ENCODE peak calls at places on chromosomes 5 and 9, in seven cellular contexts. One of them, this sample, is unnamed.
A peak's percentile ranks its signal among the peaks of the same experiment; 100 is the strongest.

GRCh38 chr5:29170609-29171008 is 2022.9 kb upstream of the CDH6 start:
- DNase-seq in NCI-H2171 treated with DMSO at 0.1 percent for 48 hours: no peak
- DNase-seq in astrocyte of the spinal cord: no peak
- DNase-seq in frontal cortex: no peak
- DNase-seq in lung microvascular endothelial cell: no peak
- DNase-seq in glutamatergic neuron: no peak
- DNase-seq in endothelial cell: no peak
- DNase-seq in this sample: no peak

GRCh38 chr5:125295405-125295872 is 549.0 kb upstream of the ZNF608 start:
- DNase-seq in NCI-H2171 treated with DMSO at 0.1 percent for 48 hours: peak; percentile 1
- DNase-seq in astrocyte of the spinal cord: peak; percentile 62
- DNase-seq in frontal cortex: no peak
- DNase-seq in lung microvascular endothelial cell: peak; percentile 53
- DNase-seq in glutamatergic neuron: no peak
- DNase-seq in endothelial cell: no peak
- DNase-seq in this sample: no peak

GRCh38 chr9:130176760-130177159 is 4.6 kb downstream of the NCS1 start:
- DNase-seq in NCI-H2171 treated with DMSO at 0.1 percent for 48 hours: no peak
- DNase-seq in astrocyte of the spinal cord: no peak
- DNase-seq in frontal cortex: no peak
- DNase-seq in lung microvascular endothelial cell: no peak
- DNase-seq in glutamatergic neuron: no peak
- DNase-seq in endothelial cell: no peak
- DNase-seq in this sample: no peak

GRCh38 chr5:67246546-67246945 is 49.9 kb upstream of the CD180 start:
- DNase-seq in NCI-H2171 treated with DMSO at 0.1 percent for 48 hours: no peak
- DNase-seq in astrocyte of the spinal cord: no peak
- DNase-seq in frontal cortex: no peak
- DNase-seq in lung microvascular endothelial cell: no peak
- DNase-seq in glutamatergic neuron: no peak
- DNase-seq in endothelial cell: no peak
- DNase-seq in this sample: no peak

GRCh38 chr9:78273761-78274160 is 23.2 kb upstream of the PSAT1 start:
- DNase-seq in NCI-H2171 treated with DMSO at 0.1 percent for 48 hours: no peak
- DNase-seq in astrocyte of the spinal cord: no peak
- DNase-seq in frontal cortex: no peak
- DNase-seq in lung microvascular endothelial cell: no peak
- DNase-seq in glutamatergic neuron: no peak
- DNase-seq in endothelial cell: no peak
- DNase-seq in this sample: no peak

GRCh38 chr5:147461915-147462314 is 48.0 kb downstream of the DPYSL3 start:
- DNase-seq in NCI-H2171 treated with DMSO at 0.1 percent for 48 hours: no peak
- DNase-seq in astrocyte of the spinal cord: no peak
- DNase-seq in frontal cortex: no peak
- DNase-seq in lung microvascular endothelial cell: peak; percentile 14
- DNase-seq in glutamatergic neuron: no peak
- DNase-seq in endothelial cell: no peak
- DNase-seq in this sample: no peak

GRCh38 chr5:125501396-125501795 is 755.0 kb upstream of the ZNF608 start:
- DNase-seq in NCI-H2171 treated with DMSO at 0.1 percent for 48 hours: no peak
- DNase-seq in astrocyte of the spinal cord: peak; percentile 33
- DNase-seq in frontal cortex: no peak
- DNase-seq in lung microvascular endothelial cell: no peak
- DNase-seq in glutamatergic neuron: no peak
- DNase-seq in endothelial cell: no peak
- DNase-seq in this sample: no peak

GRCh38 chr9:4530375-4530774 is 40.1 kb downstream of the SLC1A1 start:
- DNase-seq in NCI-H2171 treated with DMSO at 0.1 percent for 48 hours: no peak
- DNase-seq in astrocyte of the spinal cord: peak; percentile 63
- DNase-seq in frontal cortex: peak; percentile 13
- DNase-seq in lung microvascular endothelial cell: peak; percentile 87
- DNase-seq in glutamatergic neuron: no peak
- DNase-seq in endothelial cell: no peak
- DNase-seq in this sample: no peak

GRCh38 chr5:8094304-8094703 is 225.4 kb downstream of the MTRR start:
- DNase-seq in NCI-H2171 treated with DMSO at 0.1 percent for 48 hours: no peak
- DNase-seq in astrocyte of the spinal cord: no peak
- DNase-seq in frontal cortex: no peak
- DNase-seq in lung microvascular endothelial cell: no peak
- DNase-seq in glutamatergic neuron: no peak
- DNase-seq in endothelial cell: no peak
- DNase-seq in this sample: no peak

GRCh38 chr5:177455036-177455660 is 8.5 kb downstream of the PRR7 start:
- DNase-seq in NCI-H2171 treated with DMSO at 0.1 percent for 48 hours: peak; percentile 82
- DNase-seq in astrocyte of the spinal cord: peak; percentile 71
- DNase-seq in frontal cortex: peak; percentile 77
- DNase-seq in lung microvascular endothelial cell: peak; percentile 69
- DNase-seq in glutamatergic neuron: peak; percentile 92
- DNase-seq in endothelial cell: peak; percentile 87
- DNase-seq in this sample: peak; percentile 84

GRCh38 chr9:26462213-26462612 is 430.4 kb downstream of the CAAP1 start:
- DNase-seq in NCI-H2171 treated with DMSO at 0.1 percent for 48 hours: no peak
- DNase-seq in astrocyte of the spinal cord: peak; percentile 1
- DNase-seq in frontal cortex: no peak
- DNase-seq in lung microvascular endothelial cell: no peak
- DNase-seq in glutamatergic neuron: no peak
- DNase-seq in endothelial cell: no peak
- DNase-seq in this sample: no peak

GRCh38 chr9:137167113-137167751 is 2.6 kb downstream of the LRRC26 start:
- DNase-seq in NCI-H2171 treated with DMSO at 0.1 percent for 48 hours: peak; percentile 40
- DNase-seq in astrocyte of the spinal cord: no peak
- DNase-seq in frontal cortex: no peak
- DNase-seq in lung microvascular endothelial cell: no peak
- DNase-seq in glutamatergic neuron: no peak
- DNase-seq in endothelial cell: no peak
- DNase-seq in this sample: no peak

GRCh38 chr5:172559004-172559932 is 81.8 kb upstream of the NEURL1B start:
- DNase-seq in NCI-H2171 treated with DMSO at 0.1 percent for 48 hours: peak; percentile 77
- DNase-seq in astrocyte of the spinal cord: peak; percentile 89
- DNase-seq in frontal cortex: peak; percentile 70
- DNase-seq in lung microvascular endothelial cell: peak; percentile 65
- DNase-seq in glutamatergic neuron: no peak
- DNase-seq in endothelial cell: no peak
- DNase-seq in this sample: no peak

GRCh38 chr5:137619191-137619870 is 116.6 kb downstream of the KLHL3 start:
- DNase-seq in NCI-H2171 treated with DMSO at 0.1 percent for 48 hours: peak; percentile 87
- DNase-seq in astrocyte of the spinal cord: peak; percentile 83
- DNase-seq in frontal cortex: peak; percentile 33
- DNase-seq in lung microvascular endothelial cell: no peak
- DNase-seq in glutamatergic neuron: no peak
- DNase-seq in endothelial cell: no peak
- DNase-seq in this sample: no peak

GRCh38 chr5:124583469-124584350 is 162.7 kb downstream of the ZNF608 start:
- DNase-seq in NCI-H2171 treated with DMSO at 0.1 percent for 48 hours: peak; percentile 44
- DNase-seq in astrocyte of the spinal cord: peak; percentile 90
- DNase-seq in frontal cortex: no peak
- DNase-seq in lung microvascular endothelial cell: peak; percentile 73
- DNase-seq in glutamatergic neuron: no peak
- DNase-seq in endothelial cell: no peak
- DNase-seq in this sample: no peak

GRCh38 chr5:142435410-142436115 is 110.7 kb upstream of the SPRY4 start:
- DNase-seq in NCI-H2171 treated with DMSO at 0.1 percent for 48 hours: no peak
- DNase-seq in astrocyte of the spinal cord: no peak
- DNase-seq in frontal cortex: no peak
- DNase-seq in lung microvascular endothelial cell: no peak
- DNase-seq in glutamatergic neuron: no peak
- DNase-seq in endothelial cell: no peak
- DNase-seq in this sample: no peak

GRCh38 chr9:123938401-123938800 is 8.5 kb upstream of the DENND1A start:
- DNase-seq in NCI-H2171 treated with DMSO at 0.1 percent for 48 hours: no peak
- DNase-seq in astrocyte of the spinal cord: no peak
- DNase-seq in frontal cortex: no peak
- DNase-seq in lung microvascular endothelial cell: no peak
- DNase-seq in glutamatergic neuron: no peak
- DNase-seq in endothelial cell: no peak
- DNase-seq in this sample: no peak

GRCh38 chr5:34020717-34021116 is 12.9 kb upstream of the AMACR start:
- DNase-seq in NCI-H2171 treated with DMSO at 0.1 percent for 48 hours: no peak
- DNase-seq in astrocyte of the spinal cord: no peak
- DNase-seq in frontal cortex: no peak
- DNase-seq in lung microvascular endothelial cell: no peak
- DNase-seq in glutamatergic neuron: no peak
- DNase-seq in endothelial cell: no peak
- DNase-seq in this sample: no peak

GRCh38 chr9:90901933-90902332 is 100.3 kb downstream of the SYK start:
- DNase-seq in NCI-H2171 treated with DMSO at 0.1 percent for 48 hours: no peak
- DNase-seq in astrocyte of the spinal cord: no peak
- DNase-seq in frontal cortex: no peak
- DNase-seq in lung microvascular endothelial cell: no peak
- DNase-seq in glutamatergic neuron: no peak
- DNase-seq in endothelial cell: no peak
- DNase-seq in this sample: no peak

GRCh38 chr5:2752059-2752874 is 790 bp upstream of the IRX2 start:
- DNase-seq in NCI-H2171 treated with DMSO at 0.1 percent for 48 hours: peak; percentile 73
- DNase-seq in astrocyte of the spinal cord: peak; percentile 40
- DNase-seq in frontal cortex: no peak
- DNase-seq in lung microvascular endothelial cell: no peak
- DNase-seq in glutamatergic neuron: no peak
- DNase-seq in endothelial cell: no peak
- DNase-seq in this sample: no peak

GRCh38 chr5:132293992-132294727 is at the start of gene SLC22A4:
- DNase-seq in NCI-H2171 treated with DMSO at 0.1 percent for 48 hours: peak; percentile 80
- DNase-seq in astrocyte of the spinal cord: peak; percentile 96
- DNase-seq in frontal cortex: peak; percentile 91
- DNase-seq in lung microvascular endothelial cell: peak; percentile 96
- DNase-seq in glutamatergic neuron: peak; percentile 94
- DNase-seq in endothelial cell: peak; percentile 83
- DNase-seq in this sample: peak; percentile 89

GRCh38 chr5:10595678-10596309 is 31.9 kb downstream of the ANKRD33B start:
- DNase-seq in NCI-H2171 treated with DMSO at 0.1 percent for 48 hours: peak; percentile 93
- DNase-seq in astrocyte of the spinal cord: peak; percentile 89
- DNase-seq in frontal cortex: peak; percentile 41
- DNase-seq in lung microvascular endothelial cell: peak; percentile 92
- DNase-seq in glutamatergic neuron: no peak
- DNase-seq in endothelial cell: no peak
- DNase-seq in this sample: no peak

GRCh38 chr9:131524578-131525315 is 6.3 kb downstream of the UCK1 start:
- DNase-seq in NCI-H2171 treated with DMSO at 0.1 percent for 48 hours: no peak
- DNase-seq in astrocyte of the spinal cord: no peak
- DNase-seq in frontal cortex: no peak
- DNase-seq in lung microvascular endothelial cell: no peak
- DNase-seq in glutamatergic neuron: no peak
- DNase-seq in endothelial cell: no peak
- DNase-seq in this sample: no peak

GRCh38 chr5:137310051-137310730 is 188.9 kb downstream of the SPOCK1 start:
- DNase-seq in NCI-H2171 treated with DMSO at 0.1 percent for 48 hours: no peak
- DNase-seq in astrocyte of the spinal cord: peak; percentile 87
- DNase-seq in frontal cortex: no peak
- DNase-seq in lung microvascular endothelial cell: peak; percentile 81
- DNase-seq in glutamatergic neuron: no peak
- DNase-seq in endothelial cell: no peak
- DNase-seq in this sample: no peak